ENCODE peak calls at places on chromosomes 11 and 22, in seven cellular contexts. F is HCT116, V is K562, O is H1, J is HepG2, R is GM12878, D is SK-N-SH. Z is an unnamed sample.

GRCh38 chr11:67404515-67405195 is 772 bp downstream of the TBC1D10C start:
- DNase-seq in F (no peak), V (peak; percentile 12), O (no peak), J (no peak), R (no peak), D (no peak), Z (no peak)

GRCh38 chr22:32926600-32926999 is 125.1 kb downstream of the TIMP3 start:
- DNase-seq in F (peak; percentile 21), V (peak; percentile 19), O (peak; percentile 54), J (peak; percentile 44), R (no peak), D (no peak), Z (no peak)

GRCh38 chr22:45879552-45879949 is 97.4 kb downstream of the WNT7B start:
- DNase-seq in F (no peak), V (no peak), O (peak; percentile 41), J (no peak), R (no peak), D (no peak), Z (no peak)

GRCh38 chr11:46914363-46914762 is 4.0 kb downstream of the LRP4 start:
- DNase-seq in F (no peak), V (no peak), O (no peak), J (no peak), R (no peak), D (no peak), Z (no peak)

GRCh38 chr11:6864436-6864835 is 1.6 kb downstream of the OR10A2 start:
- DNase-seq in F (no peak), V (no peak), O (no peak), J (no peak), R (no peak), D (no peak), Z (no peak)

GRCh38 chr22:19799322-19800190 is 39.0 kb downstream of the TBX1 start:
- DNase-seq in F (no peak), V (no peak), O (no peak), J (no peak), R (no peak), D (peak; percentile 95), Z (no peak)

GRCh38 chr11:24509114-24509513 is 12.3 kb downstream of the LUZP2 start:
- DNase-seq in F (no peak), V (no peak), O (no peak), J (no peak), R (no peak), D (peak; percentile 4), Z (no peak)

GRCh38 chr22:47165998-47166397 is 403.5 kb downstream of the TBC1D22A start:
- DNase-seq in F (no peak), V (no peak), O (no peak), J (no peak), R (no peak), D (no peak), Z (no peak)

GRCh38 chr11:10742460-10743208 is 8.4 kb upstream of the CTR9 start:
- DNase-seq in F (no peak), V (peak; percentile 57), O (no peak), J (no peak), R (no peak), D (peak; percentile 57), Z (no peak)

GRCh38 chr11:29446132-29446531 is 570.7 kb downstream of the KCNA4 start:
- DNase-seq in F (no peak), V (no peak), O (no peak), J (no peak), R (no peak), D (no peak), Z (no peak)

GRCh38 chr22:44445731-44446130 is 52.3 kb downstream of the RTL6 start:
- DNase-seq in F (no peak), V (no peak), O (no peak), J (no peak), R (no peak), D (no peak), Z (no peak)

GRCh38 chr22:47176573-47177333 is 414.3 kb downstream of the TBC1D22A start:
- DNase-seq in F (no peak), V (no peak), O (no peak), J (no peak), R (no peak), D (no peak), Z (no peak)

GRCh38 chr22:16961477-16962186 is 46.4 kb downstream of the GAB4 start:
- DNase-seq in F (no peak), V (peak; percentile 6), O (peak; percentile 11), J (no peak), R (no peak), D (no peak), Z (no peak)

GRCh38 chr11:63761173-63761572 is 7.4 kb downstream of the ZFTA start:
- DNase-seq in F (no peak), V (no peak), O (peak; percentile 79), J (no peak), R (no peak), D (no peak), Z (no peak)

GRCh38 chr11:47376183-47376542 is 2.2 kb downstream of the SPI1 start:
- DNase-seq in F (no peak), V (no peak), O (no peak), J (no peak), R (no peak), D (no peak), Z (no peak)

GRCh38 chr22:11616811-11617210 is 3911.2 kb upstream of the OR11H1 start:
- DNase-seq in F (no peak), V (no peak), O (no peak), J (no peak), R (no peak), D (no peak), Z (no peak)

GRCh38 chr11:102935514-102935913 is 20.0 kb downstream of the MMP13 start:
- DNase-seq in F (no peak), V (no peak), O (no peak), J (no peak), R (no peak), D (no peak), Z (no peak)

GRCh38 chr11:102936864-102937509 is 18.5 kb downstream of the MMP13 start:
- DNase-seq in F (no peak), V (no peak), O (no peak), J (no peak), R (peak; percentile 48), D (no peak), Z (no peak)

GRCh38 chr11:102946237-102946636 is 9.3 kb downstream of the MMP13 start:
- DNase-seq in F (no peak), V (no peak), O (no peak), J (no peak), R (no peak), D (no peak), Z (no peak)

GRCh38 chr11:102940714-102941588 is 14.6 kb downstream of the MMP13 start:
- DNase-seq in F (peak; percentile 70), V (peak; percentile 55), O (no peak), J (peak; percentile 56), R (peak; percentile 37), D (peak; percentile 46), Z (peak; percentile 85)
- TF ChIP-seq JUND in F (no peak), V (no peak), O (no peak), J (no peak), R (no peak), D (no peak), Z (no peak)

DNA sequence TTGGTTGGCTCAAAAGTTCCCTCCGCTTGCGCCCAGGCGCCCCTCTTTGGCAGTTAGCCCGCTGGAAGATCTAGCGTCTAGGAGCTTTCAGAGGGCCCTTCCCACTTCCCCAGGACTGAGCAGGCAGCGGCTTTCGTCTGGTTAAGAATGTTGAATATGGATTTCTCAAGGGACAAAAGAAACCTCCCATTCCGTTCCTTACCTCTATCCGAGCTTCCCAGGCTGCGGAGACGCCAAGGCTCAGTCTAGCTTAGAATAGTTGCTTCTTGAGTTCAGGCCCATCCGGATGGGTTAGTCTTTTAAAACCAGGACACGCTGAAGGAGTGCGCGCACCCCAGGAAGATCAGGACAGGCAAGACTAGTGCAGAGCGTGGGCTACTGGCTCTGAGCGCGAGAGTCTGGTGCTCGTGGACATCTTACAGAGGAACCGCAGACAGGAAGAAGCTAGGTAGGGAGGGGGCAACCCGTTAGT is 1.6 kb downstream of the NELL1 start:
- DNase-seq in F (no peak), V (no peak), O (peak; percentile 66), J (no peak), R (no peak), D (no peak), Z (no peak)
- TF ChIP-seq JUND in F (no peak), V (no peak), O (no peak), J (no peak), R (no peak), D (no peak), Z (no peak)

DNA sequence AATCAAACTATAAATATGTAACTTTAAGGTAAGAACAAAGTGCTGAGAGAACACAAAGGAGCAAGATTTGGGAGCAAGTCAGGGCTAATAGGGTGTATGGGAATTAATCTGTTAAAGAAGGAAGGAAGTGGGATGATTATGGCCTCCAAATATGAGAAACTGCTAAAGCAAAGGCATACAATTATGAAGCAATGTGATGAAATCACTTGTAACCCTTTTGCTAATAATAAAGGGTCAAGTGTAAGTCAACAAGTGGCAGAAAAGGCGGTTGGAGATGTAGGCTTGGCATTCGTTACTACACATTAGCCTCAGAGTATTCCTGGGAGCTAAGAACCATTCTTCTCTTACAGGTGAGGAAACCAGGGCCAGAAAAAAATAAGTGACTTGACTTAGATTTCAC is 1002.3 kb upstream of the TENM4 start:
- DNase-seq in F (no peak), V (no peak), O (no peak), J (no peak), R (no peak), D (no peak), Z (no peak)
- TF ChIP-seq JUND in F (no peak), V (no peak), O (no peak), J (no peak), R (no peak), D (no peak), Z (no peak)

GRCh38 chr11:34379081-34379480 is 21.3 kb upstream of the ABTB2 start:
- DNase-seq in F (no peak), V (no peak), O (no peak), J (no peak), R (no peak), D (no peak), Z (no peak)

GRCh38 chr11:34381775-34382174 is 24.0 kb upstream of the ABTB2 start:
- DNase-seq in F (no peak), V (no peak), O (no peak), J (no peak), R (no peak), D (no peak), Z (no peak)

GRCh38 chr11:34379539-34379938 is 21.7 kb upstream of the ABTB2 start:
- DNase-seq in F (no peak), V (no peak), O (no peak), J (no peak), R (no peak), D (no peak), Z (no peak)

DNA sequence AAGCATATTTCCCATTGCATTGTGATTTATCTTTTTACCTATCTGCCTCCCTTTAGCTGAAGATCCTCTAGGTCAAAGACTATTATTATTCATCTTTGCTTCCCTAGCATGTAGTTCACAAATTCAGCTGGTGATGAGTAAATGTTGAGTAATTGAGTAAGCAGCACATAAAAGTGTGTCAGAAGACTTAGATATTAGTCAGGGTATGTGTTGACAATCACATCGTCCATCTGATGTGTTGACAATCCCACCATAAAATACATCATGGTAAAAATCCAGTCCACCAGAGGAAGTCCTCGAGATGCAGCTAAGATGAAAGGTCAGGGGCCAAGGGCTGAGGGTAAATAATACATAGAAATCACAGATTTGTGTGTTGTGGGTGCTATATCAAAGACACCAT is 22.9 kb upstream of the ABTB2 start:
- DNase-seq in F (peak; percentile 39), V (no peak), O (no peak), J (peak; percentile 31), R (no peak), D (no peak), Z (no peak)
- TF ChIP-seq JUND in F (peak; percentile 90), V (no peak), O (no peak), J (no peak), R (no peak), D (peak; percentile 60), Z (no peak)

GRCh38 chr11:115383431-115383830 is 120.8 kb downstream of the CADM1 start:
- DNase-seq in F (no peak), V (no peak), O (no peak), J (no peak), R (no peak), D (no peak), Z (no peak)
- TF ChIP-seq JUND in F (no peak), V (no peak), O (no peak), J (no peak), R (no peak), D (no peak), Z (no peak)